ENCODE peak calls at places on chromosomes 5 and 9, in eight cellular contexts. E, O, K, G, H, S, L and X are unnamed samples.

GRCh38 chr5:172133359-172134029 is 54.5 kb downstream of the STK10 start:
- DNase-seq in E (peak; percentile 32), O (peak; percentile 97), K (peak; percentile 92), G (no peak), H (no peak), S (no peak), L (no peak), X (no peak)

GRCh38 chr5:75640826-75641225 is 29.6 kb downstream of the ANKDD1B start:
- DNase-seq in E (no peak), O (no peak), K (peak; percentile 16), G (no peak), H (no peak), S (no peak), L (no peak), X (no peak)

GRCh38 chr9:23492126-23493002 is 333.7 kb downstream of the ELAVL2 start:
- DNase-seq in E (no peak), O (no peak), K (peak; percentile 0), G (peak; percentile 51), H (no peak), S (no peak), L (peak; percentile 43), X (no peak)

GRCh38 chr9:75265525-75265972 is 177.2 kb downstream of the OSTF1 start:
- DNase-seq in E (peak; percentile 42), O (no peak), K (peak; percentile 42), G (peak; percentile 76), H (no peak), S (no peak), L (peak; percentile 52), X (peak; percentile 23)

GRCh38 chr5:111734013-111734412 is 23.0 kb downstream of the NREP start:
- DNase-seq in E (no peak), O (no peak), K (peak; percentile 65), G (no peak), H (no peak), S (no peak), L (peak; percentile 37), X (no peak)

GRCh38 chr9:4318741-4319140 is 18.9 kb upstream of the GLIS3 start:
- DNase-seq in E (no peak), O (no peak), K (no peak), G (no peak), H (no peak), S (no peak), L (no peak), X (no peak)

GRCh38 chr9:71681708-71682268 is 86.5 kb downstream of the CEMIP2 start:
- DNase-seq in E (no peak), O (peak; percentile 52), K (peak; percentile 76), G (no peak), H (no peak), S (no peak), L (no peak), X (no peak)

GRCh38 chr9:95004452-95005275 is 278.2 kb downstream of the AOPEP start:
- DNase-seq in E (no peak), O (no peak), K (no peak), G (peak; percentile 76), H (peak; percentile 67), S (peak; percentile 80), L (peak; percentile 80), X (no peak)

GRCh38 chr9:109497193-109498165 is 628 bp downstream of the PTPN3 start:
- DNase-seq in E (no peak), O (no peak), K (no peak), G (peak; percentile 67), H (no peak), S (peak; percentile 49), L (no peak), X (no peak)

GRCh38 chr5:174101331-174101730 is 55.8 kb downstream of the NSG2 start:
- DNase-seq in E (no peak), O (no peak), K (no peak), G (peak; percentile 17), H (no peak), S (no peak), L (no peak), X (no peak)

GRCh38 chr5:78649816-78650561 is 1.4 kb upstream of the LHFPL2 start:
- DNase-seq in E (no peak), O (no peak), K (peak; percentile 84), G (peak; percentile 82), H (no peak), S (no peak), L (no peak), X (peak; percentile 77)

GRCh38 chr9:1759009-1759408 is 256.1 kb upstream of the SMARCA2 start:
- DNase-seq in E (no peak), O (no peak), K (no peak), G (no peak), H (no peak), S (no peak), L (no peak), X (no peak)

GRCh38 chr9:22469928-22470544 is 23.4 kb downstream of the DMRTA1 start:
- DNase-seq in E (no peak), O (no peak), K (peak; percentile 13), G (peak; percentile 74), H (no peak), S (no peak), L (peak; percentile 21), X (no peak)

GRCh38 chr9:90684776-90685175 is 42.2 kb upstream of the DIRAS2 start:
- DNase-seq in E (no peak), O (no peak), K (no peak), G (no peak), H (no peak), S (no peak), L (no peak), X (no peak)

GRCh38 chr9:70408393-70409040 is 5.9 kb downstream of the KLF9 start:
- DNase-seq in E (no peak), O (no peak), K (no peak), G (no peak), H (no peak), S (no peak), L (no peak), X (no peak)

GRCh38 chr9:70410368-70410767 is 4.1 kb downstream of the KLF9 start:
- DNase-seq in E (no peak), O (no peak), K (peak; percentile 65), G (no peak), H (no peak), S (no peak), L (no peak), X (no peak)

GRCh38 chr9:70411141-70411929 is 3.1 kb downstream of the KLF9 start:
- DNase-seq in E (peak; percentile 44), O (no peak), K (peak; percentile 75), G (no peak), H (peak; percentile 54), S (peak; percentile 55), L (no peak), X (peak; percentile 70)

GRCh38 chr9:70409800-70410199 is 4.7 kb downstream of the KLF9 start:
- DNase-seq in E (no peak), O (no peak), K (no peak), G (no peak), H (no peak), S (no peak), L (no peak), X (no peak)

GRCh38 chr9:70409280-70409679 is 5.2 kb downstream of the KLF9 start:
- DNase-seq in E (no peak), O (no peak), K (no peak), G (no peak), H (no peak), S (no peak), L (no peak), X (no peak)
- H3K4me3 ChIP-seq in E (no peak overlapping the region), O (no peak overlapping the region), K (no peak overlapping the region), G (no peak overlapping the region), H (peak overlapping the region; percentile 77), S (no peak overlapping the region), L (no peak overlapping the region), X (no peak overlapping the region)

DNA sequence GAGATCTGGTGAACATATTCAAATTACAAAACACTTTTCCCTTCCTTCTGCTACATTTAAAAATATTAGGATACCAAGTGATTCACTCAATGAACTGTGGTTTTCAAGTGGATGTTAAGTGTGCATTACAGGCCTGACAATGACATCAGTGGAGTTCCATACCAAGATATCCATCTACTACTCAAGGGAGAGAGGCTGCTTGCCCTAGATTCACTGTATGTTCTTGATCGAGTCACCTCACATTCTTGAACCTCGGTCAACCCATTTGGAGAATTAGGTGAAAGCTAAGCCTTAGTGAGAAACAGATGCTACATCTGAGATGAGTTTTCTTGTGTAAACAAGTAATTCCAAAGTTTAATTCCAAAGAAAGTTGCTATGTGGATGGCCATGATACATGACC is 142.2 kb downstream of the FGF10 start:
- DNase-seq in E (no peak), O (no peak), K (no peak), G (no peak), H (no peak), S (no peak), L (no peak), X (no peak)
- H3K4me3 ChIP-seq in E (no peak overlapping the region), O (no peak overlapping the region), K (no peak overlapping the region), G (no peak overlapping the region), H (no peak overlapping the region), S (no peak overlapping the region), L (no peak overlapping the region), X (no peak overlapping the region)

DNA sequence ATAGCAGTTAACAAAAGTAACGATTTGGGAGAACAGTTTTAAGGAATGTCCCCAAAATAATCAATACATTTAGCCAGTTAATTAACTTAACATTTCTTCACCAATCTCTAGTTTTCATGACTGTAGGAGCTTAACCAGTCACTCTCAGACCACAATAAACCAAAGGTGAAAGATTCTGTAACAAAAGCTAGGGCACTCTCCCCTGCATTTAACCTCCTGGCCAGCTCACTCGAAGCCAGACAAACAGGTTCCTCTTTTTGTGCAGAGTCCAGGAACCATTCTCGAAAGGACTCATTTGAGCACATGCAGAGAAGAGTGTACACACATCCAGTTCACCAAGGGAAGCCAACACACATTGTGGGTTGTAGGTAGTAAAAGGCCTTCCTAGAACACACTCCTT is 6.5 kb downstream of the IL7R start:
- DNase-seq in E (no peak), O (no peak), K (no peak), G (no peak), H (no peak), S (no peak), L (no peak), X (no peak)
- H3K4me3 ChIP-seq in E (peak overlapping the region; percentile 80), O (no peak overlapping the region), K (no peak overlapping the region), G (no peak overlapping the region), H (no peak overlapping the region), S (no peak overlapping the region), L (no peak overlapping the region), X (no peak overlapping the region)

DNA sequence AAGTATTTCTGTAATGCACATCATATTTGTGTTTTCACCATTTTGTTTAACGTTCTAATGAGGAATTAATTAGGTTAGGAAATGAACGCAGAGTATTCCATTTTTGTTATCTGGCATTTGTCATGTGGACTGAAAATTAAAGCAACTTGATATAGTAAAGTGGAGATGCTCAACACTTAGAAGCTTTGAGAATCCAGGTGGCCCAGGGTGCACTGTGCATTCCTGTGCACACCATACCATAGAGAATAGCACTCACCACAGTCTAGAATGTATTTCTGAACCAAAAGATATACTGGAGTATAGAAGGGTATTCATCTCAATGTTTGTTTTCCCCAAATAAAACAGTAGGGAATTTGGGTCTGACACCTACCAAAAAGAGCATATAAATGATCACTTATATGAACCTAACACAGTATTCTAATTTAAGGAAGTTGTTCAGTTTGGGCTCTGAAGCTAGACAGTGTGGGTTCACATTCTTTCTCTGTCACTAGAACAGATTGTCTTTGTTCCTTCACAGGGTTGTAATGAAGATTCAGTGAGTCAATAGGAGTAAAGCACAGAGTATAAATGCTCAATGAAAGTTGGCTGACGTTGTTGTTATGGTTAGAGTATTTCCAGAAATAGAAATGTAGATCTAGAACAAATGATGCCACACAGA is 125.6 kb upstream of the DMRT1 start:
- DNase-seq in E (no peak), O (no peak), K (peak; percentile 68), G (no peak), H (no peak), S (no peak), L (no peak), X (no peak)
- H3K4me3 ChIP-seq in E (no peak overlapping the region), O (no peak overlapping the region), K (no peak overlapping the region), G (no peak overlapping the region), H (no peak overlapping the region), S (no peak overlapping the region), L (no peak overlapping the region), X (no peak overlapping the region)